ENCODE peak calls at places on chromosomes 7 and 10, in five cellular contexts. X, H, Z, P and D are unnamed samples.

GRCh38 chr7:20237464-20238267 is 20.5 kb upstream of the MACC1 start:
- DNase-seq in P (no peak), X (no peak), Z (no peak), H (no peak), D (no peak)

GRCh38 chr10:3963191-3963673 is 178.2 kb upstream of the KLF6 start:
- DNase-seq in P (no peak), Z (peak), H (peak), X (peak), D (peak)

GRCh38 chr7:141369422-141369821 is 181.8 kb upstream of the AGK start:
- DNase-seq in H (no peak), Z (peak), X (no peak), P (peak), D (no peak)

GRCh38 chr10:43295436-43295835 is 28.6 kb upstream of the RASGEF1A start:
- DNase-seq in P (no peak), Z (no peak), X (no peak), H (no peak), D (no peak)

GRCh38 chr10:69285699-69286098 is 7.4 kb downstream of the HK1 start:
- DNase-seq in X (no peak), Z (no peak), P (no peak), H (no peak), D (no peak)

GRCh38 chr10:117374506-117375359 is 507 bp downstream of the PDZD8 start:
- DNase-seq in P (peak), H (peak), Z (peak), X (no peak), D (peak)

GRCh38 chr7:108340856-108341411 is 115.3 kb downstream of the NRCAM start:
- DNase-seq in X (no peak), H (peak), Z (no peak), P (no peak), D (no peak)

GRCh38 chr7:93958651-93959050 is 37.1 kb downstream of the GNG11 start:
- DNase-seq in X (no peak), Z (no peak), H (peak), P (no peak), D (no peak)

GRCh38 chr7:128902761-128903585 is 7.5 kb downstream of the KCP start:
- DNase-seq in H (peak), P (no peak), X (peak), Z (no peak), D (no peak)

GRCh38 chr7:144834516-144835165 is 1.2 kb downstream of the TPK1 start:
- DNase-seq in Z (no peak), H (no peak), X (no peak), P (no peak), D (no peak)

GRCh38 chr10:56142092-56142728 is 218.8 kb downstream of the ZWINT start:
- DNase-seq in P (no peak), Z (no peak), X (no peak), H (no peak), D (no peak)

GRCh38 chr7:1727812-1728570 is 57.9 kb downstream of the ELFN1 start:
- DNase-seq in X (no peak), H (no peak), P (no peak), Z (no peak), D (no peak)

GRCh38 chr10:86366902-86367338 is 325 bp upstream of the GRID1 start:
- DNase-seq in H (no peak), Z (no peak), X (no peak), P (no peak), D (no peak)

GRCh38 chr7:76515999-76516443 is 5.7 kb downstream of the UPK3B start:
- DNase-seq in P (peak), X (no peak), Z (peak), H (peak), D (peak)

GRCh38 chr10:116364808-116365207 is 40.6 kb downstream of the CCDC172 start:
- DNase-seq in P (no peak), Z (no peak), X (no peak), H (no peak), D (no peak)

GRCh38 chr7:5590596-5591546 is 167.2 kb upstream of the TNRC18 start:
- DNase-seq in H (no peak), Z (no peak), X (no peak), P (no peak), D (no peak)

GRCh38 chr7:84117304-84117703 is 77.3 kb downstream of the SEMA3A start:
- DNase-seq in P (no peak), Z (no peak), X (no peak), H (no peak), D (no peak)

GRCh38 chr10:109974509-109975191 is 33.1 kb upstream of the ADD3 start:
- DNase-seq in X (no peak), H (no peak), Z (peak), P (no peak), D (no peak)

GRCh38 chr7:4665661-4666060 is 16.4 kb upstream of the FOXK1 start:
- DNase-seq in P (no peak), Z (peak), H (peak), X (peak), D (no peak)

GRCh38 chr7:106068986-106069385 is 43.1 kb downstream of the SYPL1 start:
- DNase-seq in X (peak), H (peak), P (no peak), Z (peak), D (no peak)

GRCh38 chr10:78544447-78545085 is 510.9 kb downstream of the RPS24 start:
- DNase-seq in X (no peak), H (no peak), P (no peak), Z (peak), D (no peak)

GRCh38 chr7:94351703-94352102 is 43.0 kb upstream of the COL1A2 start:
- DNase-seq in Z (no peak), X (no peak), H (no peak), P (no peak), D (no peak)

GRCh38 chr7:116653204-116653603 is 18.8 kb upstream of the MET start:
- DNase-seq in H (peak), X (peak), Z (peak), P (no peak), D (peak)

GRCh38 chr7:76509931-76510877 is at the start of gene UPK3B:
- DNase-seq in H (peak), P (no peak), Z (peak), X (peak), D (peak)

GRCh38 chr7:90518630-90519029 is 49.2 kb downstream of the PTTG1IP2 start:
- DNase-seq in Z (no peak), P (no peak), X (no peak), H (peak), D (no peak)

DNA sequence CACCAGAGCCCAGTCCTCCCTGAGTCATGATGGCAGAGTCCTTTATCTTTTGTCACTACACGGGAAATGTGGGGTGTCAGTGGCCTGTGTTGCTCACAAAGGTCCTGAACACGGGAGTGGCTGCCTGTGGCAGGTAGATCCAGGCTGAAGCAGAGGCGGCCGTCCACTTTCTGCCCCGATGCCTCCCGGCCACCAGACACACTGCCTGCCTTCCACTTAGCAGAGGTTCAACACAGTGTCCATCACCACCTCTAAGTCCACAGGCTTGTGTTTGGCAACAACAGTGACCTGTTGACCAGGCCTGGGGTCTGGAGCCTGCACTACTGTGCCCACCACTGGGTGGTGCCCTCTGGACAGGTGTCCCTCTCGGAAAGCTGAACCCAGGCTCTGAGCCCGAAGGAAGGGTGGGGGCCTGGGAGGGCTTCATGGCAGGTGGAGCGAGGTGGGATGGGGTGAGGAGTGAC is 49.9 kb upstream of the CAMK2B start:
- DNase-seq in X (no peak), H (peak), Z (no peak), P (no peak), D (no peak)
- TF ChIP-seq CTCF in X (no peak), H (peak), Z (no peak), P (peak), D (no peak)

GRCh38 chr7:44158873-44159631 is 17.9 kb upstream of the MYL7 start:
- DNase-seq in Z (no peak), P (no peak), H (no peak), X (no peak), D (no peak)
- H3K27ac ChIP-seq in Z (no peak), P (no peak), H (no peak), X (no peak), D (no peak)

DNA sequence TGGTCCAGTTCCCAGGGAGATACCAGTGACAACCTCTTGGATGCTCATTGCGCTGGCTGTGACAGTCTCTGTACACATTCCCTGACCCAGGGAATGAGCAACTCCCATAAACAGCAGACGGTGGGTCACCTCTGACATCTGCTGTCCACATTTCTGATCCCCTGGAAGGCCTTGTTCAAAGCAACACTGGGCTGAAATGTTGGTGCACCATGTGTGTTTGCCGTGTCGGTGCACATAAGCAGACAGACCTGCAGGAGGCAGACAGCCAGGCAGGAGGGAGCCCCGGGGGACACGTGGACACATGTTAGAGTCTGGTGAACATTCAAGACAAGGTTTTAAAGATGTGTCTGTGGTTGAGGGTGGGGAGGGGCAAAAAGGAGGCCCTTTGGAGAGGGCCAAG is 254.9 kb downstream of the PLXNA4 start:
- DNase-seq in P (no peak), Z (no peak), H (no peak), X (no peak), D (no peak)
- TF ChIP-seq CTCF in P (no peak), Z (no peak), H (peak), X (no peak), D (no peak)

DNA sequence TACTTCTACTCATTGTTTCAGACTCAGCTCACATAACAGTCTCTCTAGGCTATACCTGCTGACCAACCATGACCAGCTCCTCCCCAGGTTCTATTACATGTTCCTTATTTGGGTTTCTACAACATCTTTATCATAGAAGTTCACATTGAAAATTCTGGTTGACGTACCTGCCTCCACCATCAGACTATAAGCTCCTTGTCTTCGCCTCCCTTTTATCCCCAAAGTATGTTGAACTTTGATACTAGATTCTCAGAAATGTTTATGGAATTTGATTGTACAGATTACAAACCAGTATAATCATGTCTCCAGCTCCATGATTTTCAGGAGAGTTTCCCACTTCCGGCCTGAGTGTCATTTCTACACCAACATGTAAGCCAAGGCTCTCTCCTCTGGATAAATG is 15.0 kb downstream of the NPSR1 start:
- DNase-seq in Z (no peak), H (no peak), X (no peak), P (no peak), D (no peak)
- H3K27ac ChIP-seq in Z (no peak), H (no peak), X (no peak), P (no peak), D (no peak)

GRCh38 chr7:40324889-40325288 is 190.1 kb downstream of the SUGCT start:
- DNase-seq in Z (peak), X (no peak), P (no peak), H (no peak), D (no peak)
- TF ChIP-seq CTCF in Z (no peak), X (no peak), P (no peak), H (no peak), D (no peak)

GRCh38 chr10:101485681-101486554 is 102.1 kb downstream of the POLL start:
- DNase-seq in X (no peak), H (no peak), Z (no peak), P (no peak), D (no peak)

GRCh38 chr10:101492814-101493213 is 95.2 kb downstream of the POLL start:
- DNase-seq in P (no peak), Z (no peak), H (no peak), X (no peak), D (no peak)

GRCh38 chr10:101492205-101492604 is 95.9 kb downstream of the POLL start:
- DNase-seq in X (no peak), H (no peak), P (no peak), Z (no peak), D (no peak)

GRCh38 chr10:101490026-101490425 is 98.0 kb downstream of the POLL start:
- DNase-seq in X (no peak), Z (no peak), H (no peak), P (no peak), D (no peak)

GRCh38 chr10:101489355-101489754 is 98.7 kb downstream of the POLL start:
- DNase-seq in P (no peak), Z (peak), H (peak), X (peak), D (peak)
- H3K27ac ChIP-seq in P (no peak), Z (no peak), H (no peak), X (no peak), D (no peak)

GRCh38 chr10:28250782-28251181 is 52.1 kb downstream of the MPP7 start:
- DNase-seq in Z (peak), X (peak), H (peak), P (no peak), D (peak)
- TF ChIP-seq CTCF in Z (no peak), X (peak), H (peak), P (peak), D (peak)

GRCh38 chr7:137928626-137929025 is 73.3 kb downstream of the CREB3L2 start:
- DNase-seq in X (no peak), H (no peak), Z (peak), P (no peak), D (no peak)

GRCh38 chr7:137923380-137923779 is 76.6 kb upstream of the DGKI start:
- DNase-seq in X (no peak), H (peak), P (no peak), Z (peak), D (no peak)

GRCh38 chr7:137927386-137927785 is 74.5 kb downstream of the CREB3L2 start:
- DNase-seq in Z (no peak), X (no peak), H (no peak), P (no peak), D (no peak)

GRCh38 chr7:137925091-137925490 is 76.8 kb downstream of the CREB3L2 start:
- DNase-seq in Z (no peak), H (no peak), P (no peak), X (no peak), D (no peak)

GRCh38 chr7:137925754-137926153 is 76.1 kb downstream of the CREB3L2 start:
- DNase-seq in X (no peak), H (no peak), Z (no peak), P (no peak), D (no peak)
- H3K27ac ChIP-seq in X (no peak), H (no peak), Z (no peak), P (no peak), D (no peak)